ENCODE peak calls at places on chromosomes 7 and 10, in eight cellular contexts. I is nephron progenitor cell, V is GM06990, S is endothelial cell, X is HFF-Myc, G is A549, P is lower lobe of right lung, M is OCI-LY7. O is an unnamed sample.

GRCh38 chr7:14430921-14431320 is 441.5 kb upstream of the ETV1 start:
- DNase-seq in X (no peak), P (no peak), I (no peak), M (no peak), S (no peak), G (no peak), V (no peak), O (no peak)

GRCh38 chr7:69516208-69516820 is 82.0 kb upstream of the AUTS2 start:
- DNase-seq in V (no peak), M (no peak), G (no peak), P (no peak), S (peak), I (no peak), X (no peak), O (no peak)

GRCh38 chr10:49761201-49761788 is 828 bp downstream of the OGDHL start:
- DNase-seq in X (no peak), V (no peak), M (no peak), S (no peak), P (no peak), G (no peak), I (no peak), O (no peak)

GRCh38 chr10:60238408-60239100 is 151.1 kb downstream of the ANK3 start:
- DNase-seq in G (peak), V (peak), M (peak), S (no peak), X (peak), I (no peak), P (no peak), O (no peak)

GRCh38 chr10:59234814-59235429 is 58.5 kb downstream of the PHYHIPL start:
- DNase-seq in M (peak), P (no peak), X (peak), S (peak), I (peak), V (no peak), G (peak), O (no peak)

GRCh38 chr7:152366662-152367061 is 69.1 kb downstream of the KMT2C start:
- DNase-seq in P (no peak), S (no peak), I (no peak), X (no peak), M (no peak), V (peak), G (no peak), O (no peak)

GRCh38 chr10:105358911-105359310 is 717.8 kb downstream of the SORCS3 start:
- DNase-seq in P (no peak), I (no peak), M (no peak), G (no peak), S (no peak), V (no peak), X (no peak), O (no peak)

GRCh38 chr10:11145498-11145855 is 127.8 kb downstream of the CELF2 start:
- DNase-seq in P (peak), I (no peak), S (no peak), M (peak), X (no peak), V (peak), G (no peak), O (no peak)

GRCh38 chr10:104435822-104436221 is 82.2 kb downstream of the CFAP58 start:
- DNase-seq in X (peak), M (no peak), P (no peak), I (no peak), V (no peak), G (no peak), S (no peak), O (peak)

GRCh38 chr7:43481905-43482678 is 100.8 kb upstream of the STK17A start:
- DNase-seq in S (no peak), G (no peak), X (peak), P (no peak), I (no peak), M (no peak), V (no peak), O (no peak)

GRCh38 chr10:26197248-26197647 is 19.3 kb upstream of the GAD2 start:
- DNase-seq in S (no peak), V (no peak), X (no peak), I (no peak), M (peak), G (no peak), P (no peak), O (no peak)

GRCh38 chr7:106332186-106332585 is 47.4 kb upstream of the NAMPT start:
- DNase-seq in V (no peak), I (no peak), P (no peak), M (no peak), S (no peak), X (no peak), G (no peak), O (no peak)

GRCh38 chr10:24209946-24210491 is 1.1 kb downstream of the KIAA1217 start:
- DNase-seq in X (peak), I (no peak), V (peak), S (no peak), P (no peak), G (peak), M (no peak), O (no peak)

GRCh38 chr10:70558871-70559810 is 43.4 kb downstream of the PRF1 start:
- DNase-seq in P (peak), X (no peak), G (peak), S (peak), I (peak), V (peak), M (peak), O (peak)

GRCh38 chr7:26332698-26333097 is 41.0 kb downstream of the SNX10 start:
- DNase-seq in G (no peak), S (no peak), I (no peak), V (no peak), X (no peak), P (no peak), M (no peak), O (no peak)

GRCh38 chr10:110759523-110759922 is 112.2 kb upstream of the PDCD4 start:
- DNase-seq in I (no peak), S (no peak), G (no peak), X (no peak), M (no peak), P (no peak), V (no peak), O (no peak)

GRCh38 chr10:85580585-85580984 is 786.0 kb downstream of the GRID1 start:
- DNase-seq in P (no peak), V (no peak), G (no peak), I (no peak), M (no peak), X (no peak), S (no peak), O (no peak)

GRCh38 chr7:155758348-155758747 is 53.9 kb downstream of the SHH start:
- DNase-seq in S (no peak), G (no peak), P (no peak), I (no peak), X (no peak), V (no peak), M (no peak), O (peak)

GRCh38 chr7:94696981-94697670 is 41.2 kb upstream of the SGCE start:
- DNase-seq in S (no peak), G (peak), V (no peak), M (no peak), P (no peak), X (peak), I (no peak), O (no peak)

GRCh38 chr7:107891619-107892366 is 810 bp downstream of the DLD start:
- DNase-seq in V (no peak), I (no peak), G (peak), P (no peak), X (no peak), M (peak), S (no peak), O (no peak)

GRCh38 chr7:35991511-35992232 is 161.4 kb upstream of the EEPD1 start:
- DNase-seq in M (no peak), X (no peak), S (no peak), V (no peak), G (no peak), P (no peak), I (no peak), O (no peak)

GRCh38 chr10:3500408-3500856 is 284.6 kb downstream of the KLF6 start:
- DNase-seq in I (peak), M (no peak), G (peak), P (peak), V (no peak), S (peak), X (no peak), O (peak)

GRCh38 chr10:61271127-61271780 is 181.9 kb downstream of the TMEM26 start:
- DNase-seq in V (no peak), G (peak), I (no peak), M (no peak), P (no peak), S (no peak), X (peak), O (no peak)

GRCh38 chr7:118185163-118185860 is 1.3 kb downstream of the LSM8 start:
- DNase-seq in X (no peak), I (no peak), M (peak), P (no peak), V (no peak), G (no peak), S (no peak), O (no peak)

GRCh38 chr7:146554568-146554967 is 438.0 kb downstream of the CNTNAP2 start:
- DNase-seq in G (no peak), S (no peak), I (no peak), P (no peak), X (no peak), V (no peak), M (no peak), O (no peak)

GRCh38 chr10:128074589-128074988 is 51.6 kb downstream of the MKI67 start:
- DNase-seq in V (no peak), X (no peak), G (no peak), I (no peak), P (no peak), M (no peak), S (no peak), O (no peak)

GRCh38 chr7:38773430-38773829 is 135.6 kb downstream of the VPS41 start:
- DNase-seq in M (no peak), I (no peak), P (no peak), G (no peak), V (no peak), X (no peak), S (no peak), O (no peak)

GRCh38 chr10:79058899-79059771 is 9.6 kb upstream of the ZMIZ1 start:
- DNase-seq in I (no peak), V (no peak), S (no peak), G (no peak), P (peak), X (no peak), M (no peak), O (no peak)

GRCh38 chr7:83161186-83161585 is 1.5 kb downstream of the PCLO start:
- DNase-seq in V (no peak), M (no peak), S (no peak), I (no peak), G (no peak), P (no peak), X (no peak), O (no peak)

GRCh38 chr7:73976761-73977625 is 51.0 kb upstream of the ELN start:
- DNase-seq in M (no peak), S (no peak), I (peak), V (no peak), G (no peak), P (peak), X (no peak), O (peak)

GRCh38 chr7:85833071-85833470 is 646.2 kb upstream of the SEMA3D start:
- DNase-seq in S (no peak), M (no peak), X (no peak), G (no peak), P (no peak), V (no peak), I (no peak), O (no peak)

GRCh38 chr7:44145969-44146897 is 5.1 kb upstream of the MYL7 start:
- DNase-seq in M (peak), P (peak), I (peak), S (peak), V (peak), X (no peak), G (peak), O (peak)

GRCh38 chr7:98254951-98255610 is 3.0 kb upstream of the TECPR1 start:
- DNase-seq in I (no peak), M (no peak), V (no peak), G (no peak), P (no peak), X (no peak), S (no peak), O (no peak)

GRCh38 chr7:117875566-117875965 is 2.3 kb upstream of the CTTNBP2 start:
- DNase-seq in V (no peak), M (no peak), S (peak), G (peak), I (peak), P (no peak), X (no peak), O (peak)

GRCh38 chr10:45418859-45419672 is 45.0 kb downstream of the ALOX5 start:
- DNase-seq in I (peak), M (no peak), V (peak), P (peak), X (no peak), G (no peak), S (peak), O (peak)

DNA sequence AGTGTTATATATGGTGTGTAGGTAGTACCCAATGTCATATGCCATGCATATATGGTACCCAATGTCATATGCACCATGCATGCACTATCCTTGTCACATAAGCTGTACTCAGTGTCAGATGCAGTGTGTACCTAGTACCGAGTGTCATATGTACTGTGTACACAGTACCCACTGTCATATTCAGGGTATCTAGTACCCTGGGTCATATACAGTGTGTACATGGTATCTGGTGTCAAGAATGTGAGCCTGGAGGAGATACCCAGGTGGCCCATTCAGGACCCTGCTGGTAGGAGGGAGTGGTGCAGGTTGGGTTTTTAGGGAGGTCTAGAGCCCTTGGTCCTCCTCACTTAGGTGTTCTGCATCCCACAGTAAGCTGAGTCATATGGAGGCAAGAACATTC is 1.8 kb downstream of the ZMYND11 start:
- DNase-seq in V (peak), X (no peak), G (peak), P (no peak), I (peak), M (peak), S (peak), O (peak)
- TF ChIP-seq CTCF in V (peak), X (peak), G (no peak), P (peak), I (peak), M (peak), S (peak), O (peak)

GRCh38 chr10:54796876-54797275 is 4.2 kb downstream of the PCDH15 start:
- DNase-seq in V (no peak), P (no peak), X (no peak), S (no peak), I (peak), M (no peak), G (no peak), O (no peak)

GRCh38 chr10:54797636-54798395 is 3.2 kb downstream of the PCDH15 start:
- DNase-seq in X (no peak), M (no peak), I (no peak), V (no peak), S (no peak), P (no peak), G (no peak), O (no peak)

GRCh38 chr10:54799491-54799890 is 1.5 kb downstream of the PCDH15 start:
- DNase-seq in X (no peak), G (no peak), S (no peak), V (no peak), P (no peak), M (no peak), I (peak), O (no peak)

GRCh38 chr10:54800677-54801480 is at the start of gene PCDH15:
- DNase-seq in P (no peak), X (no peak), M (peak), G (peak), S (peak), V (no peak), I (peak), O (peak)
- TF ChIP-seq CTCF in P (peak), X (no peak), M (peak), G (no peak), S (no peak), V (no peak), I (peak), O (no peak)

DNA sequence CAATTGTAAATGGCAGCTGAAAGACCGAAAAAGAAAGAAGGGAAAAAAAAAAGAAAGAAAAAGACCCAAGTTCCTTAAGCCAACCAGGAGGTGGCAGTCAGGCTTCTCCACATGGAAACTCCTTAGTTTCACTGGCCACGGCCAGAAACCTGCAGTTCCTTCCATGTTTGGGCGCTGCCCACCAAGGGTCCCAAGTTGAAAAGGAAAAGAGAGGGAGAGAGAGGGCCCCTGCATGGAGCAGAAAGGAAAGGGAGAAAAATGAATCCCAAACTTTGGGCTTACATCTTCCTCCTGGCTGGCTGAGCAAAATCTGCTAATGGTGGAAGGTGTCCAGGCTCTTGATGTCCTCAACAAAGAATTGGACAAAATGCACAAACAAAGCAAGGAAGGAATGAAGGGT is 31.8 kb upstream of the ABCA13 start:
- DNase-seq in X (no peak), G (peak), M (no peak), V (no peak), P (no peak), I (no peak), S (no peak), O (no peak)
- TF ChIP-seq CTCF in X (peak), G (peak), M (peak), V (no peak), P (no peak), I (no peak), S (no peak), O (no peak)

DNA sequence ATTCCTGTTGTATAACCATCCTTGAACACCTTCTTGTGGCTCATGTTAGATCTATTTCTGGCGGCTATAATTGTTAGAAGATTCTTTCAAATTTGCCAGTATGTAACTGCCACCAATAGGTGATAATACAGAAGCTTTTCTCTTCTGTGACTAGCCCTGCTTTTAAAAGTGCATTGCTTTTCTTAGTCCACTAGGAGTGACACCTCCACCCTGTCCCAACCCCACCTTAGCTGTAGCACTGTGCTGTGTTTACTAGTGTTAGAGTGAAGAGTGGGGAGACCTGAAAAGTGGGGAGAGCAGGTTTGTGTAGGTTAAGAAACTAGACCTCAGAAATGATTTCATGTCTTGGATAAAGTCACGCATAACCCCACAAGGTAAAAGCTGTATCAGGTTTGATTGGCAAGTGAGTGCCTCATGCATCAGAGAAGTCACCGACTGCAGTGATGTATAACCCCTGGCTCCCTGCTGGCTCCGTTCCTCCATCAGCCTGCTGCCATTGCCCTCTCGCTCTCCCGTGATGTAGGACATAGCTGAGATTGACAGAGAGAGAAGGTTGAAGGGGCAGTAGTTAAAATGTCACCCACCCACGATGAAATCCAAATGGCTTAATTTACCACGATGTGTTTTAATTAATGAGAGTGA is 12.5 kb downstream of the NPVF start:
- DNase-seq in M (peak), G (no peak), V (no peak), S (no peak), I (no peak), P (no peak), X (no peak), O (no peak)
- TF ChIP-seq CTCF in M (no peak), G (no peak), V (no peak), S (no peak), I (no peak), P (no peak), X (no peak), O (no peak)

DNA sequence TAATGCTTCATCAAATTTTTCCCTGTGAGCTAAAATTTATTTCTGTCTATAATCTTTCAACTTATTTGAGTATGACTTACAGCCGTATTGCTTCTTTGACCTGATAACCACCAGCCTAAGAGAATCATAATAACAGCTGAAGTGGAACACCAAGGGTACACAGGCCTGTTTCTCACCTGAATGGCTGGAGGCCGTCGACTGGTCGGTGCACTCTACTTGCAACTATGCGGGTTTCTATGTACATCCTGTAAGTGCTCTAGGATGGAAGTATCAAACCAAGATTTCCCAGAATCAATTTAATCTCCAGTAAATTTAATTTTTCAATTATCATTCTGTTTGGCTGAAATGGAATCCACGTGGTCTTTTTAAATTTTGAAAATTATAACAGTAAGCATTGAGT is 504.8 kb upstream of the PHF14 start:
- DNase-seq in M (no peak), V (no peak), X (no peak), P (no peak), I (no peak), G (no peak), S (no peak), O (no peak)
- TF ChIP-seq CTCF in M (no peak), V (no peak), X (no peak), P (no peak), I (no peak), G (no peak), S (no peak), O (no peak)

DNA sequence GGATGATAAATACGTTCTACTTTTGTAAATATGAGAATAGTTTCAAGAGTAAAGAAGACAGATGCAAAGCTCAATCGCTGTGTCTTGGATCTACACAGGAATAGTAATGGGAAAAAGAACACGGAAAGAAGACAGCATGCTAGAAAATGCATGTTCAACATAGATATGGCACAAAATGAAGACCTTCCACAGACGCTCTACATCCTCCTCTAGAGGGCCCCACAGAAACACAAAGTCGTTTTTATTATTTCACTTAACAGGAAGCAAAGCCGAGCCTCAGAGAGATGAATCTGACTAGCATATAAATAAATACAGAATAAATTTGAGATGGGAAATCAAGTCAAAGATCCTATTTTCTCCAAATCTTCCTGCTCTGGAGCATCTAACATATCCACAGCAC is 292.6 kb downstream of the PARD3 start:
- DNase-seq in X (no peak), V (no peak), M (peak), G (peak), S (no peak), P (no peak), I (no peak), O (no peak)
- TF ChIP-seq CTCF in X (no peak), V (peak), M (peak), G (peak), S (no peak), P (peak), I (peak), O (no peak)

O was measured in glutamatergic neuron.